ENCODE peak calls at places on chromosomes 7 and 10, in four cellular contexts. Z, I, U and D are unnamed samples. For H3K36me3, the result is how much of the 10 kb centered on the place peaks cover.

GRCh38 chr7:123598657-123599056 is 3.0 kb upstream of the ASB15 start:
- DNase-seq in Z (no peak), I (no peak), U (no peak), D (no peak)

GRCh38 chr10:112115781-112116385 is 67.7 kb downstream of the GPAM start:
- DNase-seq in Z (no peak), I (peak), U (peak), D (peak)

GRCh38 chr7:64618785-64619456 is 47.0 kb upstream of the ZNF107 start:
- DNase-seq in Z (no peak), I (no peak), U (peak), D (peak)

GRCh38 chr10:97279121-97279815 is 13.2 kb downstream of the ARHGAP19 start:
- DNase-seq in Z (no peak), I (no peak), U (peak), D (no peak)

GRCh38 chr7:55092186-55092976 is 73.6 kb downstream of the EGFR start:
- DNase-seq in Z (no peak), I (no peak), U (no peak), D (no peak)

GRCh38 chr10:109996766-109997171 is 11.0 kb upstream of the ADD3 start:
- DNase-seq in Z (no peak), I (no peak), U (no peak), D (no peak)

GRCh38 chr10:59002011-59002410 is 174.4 kb upstream of the PHYHIPL start:
- DNase-seq in Z (no peak), I (no peak), U (no peak), D (no peak)

GRCh38 chr7:112898432-112899290 is 108.5 kb upstream of the TMEM168 start:
- DNase-seq in Z (peak), I (peak), U (peak), D (peak)

GRCh38 chr10:451021-451471 is 238.4 kb downstream of the DIP2C start:
- DNase-seq in Z (peak), I (no peak), U (no peak), D (no peak)

GRCh38 chr10:77267703-77268630 is 369.6 kb downstream of the KCNMA1 start:
- DNase-seq in Z (no peak), I (no peak), U (no peak), D (no peak)

GRCh38 chr10:114987995-114988394 is 50.0 kb downstream of the TRUB1 start:
- DNase-seq in Z (no peak), I (no peak), U (no peak), D (no peak)

GRCh38 chr7:20190588-20190987 is 26.6 kb downstream of the MACC1 start:
- DNase-seq in Z (no peak), I (no peak), U (no peak), D (no peak)

GRCh38 chr7:4718071-4718470 is 36.0 kb downstream of the FOXK1 start:
- DNase-seq in Z (no peak), I (no peak), U (no peak), D (no peak)

GRCh38 chr10:28179490-28180099 is 123.3 kb downstream of the MPP7 start:
- DNase-seq in Z (no peak), I (no peak), U (peak), D (peak)

GRCh38 chr10:91185239-91185875 is 35.1 kb upstream of the PCGF5 start:
- DNase-seq in Z (no peak), I (no peak), U (no peak), D (no peak)

GRCh38 chr7:154975984-154976383 is 26.9 kb downstream of the PAXIP1 start:
- DNase-seq in Z (no peak), I (no peak), U (no peak), D (no peak)

GRCh38 chr7:99839560-99840011 is 11.8 kb downstream of the CYP3A43 start:
- DNase-seq in Z (no peak), I (no peak), U (no peak), D (peak)

GRCh38 chr10:31207636-31208035 is 111.4 kb upstream of the ZEB1 start:
- DNase-seq in Z (no peak), I (no peak), U (no peak), D (no peak)

GRCh38 chr10:194281-194680 is 59.0 kb downstream of the ZMYND11 start:
- DNase-seq in Z (no peak), I (no peak), U (no peak), D (no peak)

GRCh38 chr7:140330128-140330527 is 68.2 kb downstream of the SLC37A3 start:
- DNase-seq in Z (no peak), I (no peak), U (no peak), D (no peak)

GRCh38 chr7:131899271-131900030 is 343.0 kb upstream of the PODXL start:
- DNase-seq in Z (no peak), I (no peak), U (no peak), D (no peak)

GRCh38 chr10:36903040-36903439 is 222.4 kb upstream of the ANKRD30A start:
- DNase-seq in Z (no peak), I (no peak), U (no peak), D (no peak)

GRCh38 chr10:12333382-12334185 is 15.8 kb upstream of the CAMK1D start:
- DNase-seq in Z (no peak), I (no peak), U (no peak), D (no peak)

GRCh38 chr7:134212576-134213546 is 85.7 kb downstream of the LRGUK start:
- DNase-seq in Z (no peak), I (no peak), U (no peak), D (no peak)
- TF ChIP-seq YY1 in Z (no peak), I (no peak), U (no peak), D (no peak)

DNA sequence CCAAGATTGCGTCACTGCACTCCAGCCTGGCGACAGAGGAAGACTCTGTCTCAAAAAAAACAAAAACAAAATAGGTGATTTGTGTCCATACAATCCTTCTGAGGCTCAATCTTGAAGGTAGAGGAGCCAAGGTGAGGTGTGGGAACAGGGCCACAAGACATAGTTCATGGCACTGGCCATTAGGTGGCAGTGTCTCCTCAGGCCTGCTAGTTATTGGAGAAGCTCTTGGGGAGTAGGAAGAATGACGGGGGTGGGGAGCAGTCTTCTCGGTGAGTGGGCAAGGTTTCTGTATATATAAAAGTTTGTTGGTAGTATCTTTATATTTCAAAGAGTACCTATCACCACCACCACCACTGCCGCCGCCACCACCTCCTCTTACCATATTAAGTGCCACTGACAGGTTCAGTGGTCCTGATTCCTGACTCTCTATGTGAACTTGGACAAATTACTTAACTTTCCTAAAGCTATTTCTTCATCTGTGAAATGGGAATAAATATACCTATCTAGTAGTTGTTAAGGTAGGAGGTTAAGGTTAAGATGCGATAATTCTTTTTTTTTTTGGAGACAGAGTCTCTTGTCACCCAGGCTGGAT is 24.0 kb downstream of the CCSER2 start:
- DNase-seq in Z (no peak), I (no peak), U (peak), D (peak)
- TF ChIP-seq SUZ12 in Z (no peak), I (no peak), U (no peak), D (no peak)

GRCh38 chr10:72832701-72833100 is 60.8 kb upstream of the OIT3 start:
- DNase-seq in Z (no peak), I (no peak), U (no peak), D (no peak)

GRCh38 chr10:72834183-72834825 is 59.2 kb upstream of the OIT3 start:
- DNase-seq in Z (peak), I (peak), U (peak), D (peak)

GRCh38 chr10:72828294-72828693 is 65.2 kb upstream of the OIT3 start:
- DNase-seq in Z (no peak), I (no peak), U (no peak), D (no peak)

GRCh38 chr10:72830625-72831024 is 62.9 kb upstream of the OIT3 start:
- DNase-seq in Z (no peak), I (no peak), U (no peak), D (no peak)

DNA sequence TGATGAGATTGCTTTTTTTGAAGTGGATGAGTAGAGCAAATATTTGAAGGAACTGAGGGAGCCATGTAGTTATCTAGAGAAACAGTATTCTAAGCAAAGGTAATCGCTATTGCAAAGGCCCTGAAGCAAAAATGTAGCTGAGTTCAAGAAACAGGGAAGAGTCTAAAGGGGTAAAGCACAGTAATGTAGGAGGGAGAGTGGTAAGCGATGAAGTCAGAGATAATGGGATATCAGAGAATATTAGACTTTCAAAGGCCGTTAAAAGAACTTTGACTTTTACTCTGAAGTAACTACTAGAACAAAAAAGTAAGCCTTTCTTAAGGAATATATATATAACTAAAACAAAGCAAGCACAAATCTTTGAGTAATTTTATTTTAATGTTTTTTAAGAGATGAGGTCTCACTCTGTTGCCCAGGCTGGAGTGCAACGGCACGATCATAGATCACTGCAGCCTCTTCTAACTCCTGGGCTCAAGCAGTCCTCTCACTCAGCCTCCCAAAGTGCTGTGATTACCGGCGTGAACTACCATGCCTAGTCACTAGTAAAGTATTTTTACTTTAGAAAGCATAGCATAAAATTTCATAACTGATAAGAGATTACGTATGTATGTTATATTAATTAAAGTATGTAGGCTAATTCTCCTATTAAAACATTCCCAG is 61.7 kb upstream of the OIT3 start:
- DNase-seq in Z (no peak), I (no peak), U (no peak), D (no peak)
- H3K36me3 ChIP-seq in Z (under half), I (under half), U (under half), D (under half)

DNA sequence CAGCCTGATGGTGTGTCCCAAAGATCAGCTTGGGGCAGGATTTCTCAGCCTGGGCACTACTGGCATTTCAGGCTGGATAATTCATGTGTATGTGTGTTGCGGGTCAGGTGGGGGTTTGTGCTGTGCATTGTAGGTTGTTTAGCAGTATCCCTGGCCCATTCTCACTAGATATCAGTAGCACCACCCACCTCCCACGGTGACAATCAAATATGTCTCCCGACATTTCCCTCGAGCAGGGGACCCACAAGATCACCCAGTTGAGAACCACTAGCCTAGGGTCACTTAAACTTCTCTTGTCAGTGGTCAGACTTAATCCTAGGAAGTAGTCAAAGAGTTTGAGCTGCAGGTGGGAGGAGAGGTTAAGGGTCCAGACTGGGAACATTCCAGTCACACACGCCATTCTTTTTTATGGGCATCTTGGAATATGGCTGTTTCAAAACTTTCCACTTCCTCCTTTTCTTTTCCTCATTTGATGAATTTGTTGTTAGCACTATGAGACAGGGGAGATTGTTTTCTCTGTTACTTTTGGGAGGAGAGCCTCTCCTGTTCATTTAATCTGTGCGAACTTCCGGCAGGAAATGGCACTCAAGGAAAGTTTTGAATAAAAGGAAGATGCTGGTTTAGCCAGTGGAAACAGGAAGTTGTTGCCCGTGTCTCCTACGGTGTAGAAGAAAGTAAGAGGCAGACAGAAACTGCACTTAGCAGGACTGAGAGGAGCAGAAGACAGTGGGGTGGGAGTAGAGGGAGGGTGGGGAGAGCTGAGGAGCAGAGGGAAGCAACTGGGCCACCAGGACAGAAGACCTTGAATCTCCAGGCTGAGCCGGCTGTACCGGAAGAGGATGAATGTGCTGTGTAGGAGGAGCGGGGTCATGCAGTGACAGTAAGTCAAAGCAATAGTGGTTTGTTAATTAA is 17.6 kb upstream of the EXOC6 start:
- DNase-seq in Z (no peak), I (no peak), U (no peak), D (no peak)
- TF ChIP-seq YY1 in Z (no peak), I (no peak), U (no peak), D (no peak)

DNA sequence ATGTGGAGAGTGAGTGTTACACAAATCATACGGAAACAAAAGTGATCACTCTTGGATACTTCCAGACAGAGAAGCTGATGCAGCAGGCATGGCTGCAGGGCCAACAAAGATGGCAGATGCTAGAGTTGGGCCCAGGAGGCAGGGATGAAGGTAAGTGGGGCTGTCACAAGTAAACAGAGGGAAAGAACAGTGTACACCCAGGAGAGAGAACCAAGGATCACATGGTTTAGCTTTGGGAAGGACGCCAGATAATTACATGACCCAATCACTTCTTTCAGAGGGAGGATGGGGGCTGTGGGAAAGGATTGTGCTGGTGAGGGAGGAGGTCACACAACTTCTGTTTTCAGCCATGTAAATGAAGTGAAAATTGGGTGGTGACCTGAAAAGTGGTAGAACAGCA is 179.4 kb upstream of the NAMPT start:
- DNase-seq in Z (no peak), I (no peak), U (no peak), D (no peak)
- TF ChIP-seq SUZ12 in Z (no peak), I (no peak), U (no peak), D (no peak)

GRCh38 chr10:124990671-124991625 is 49.0 kb downstream of the ZRANB1 start:
- DNase-seq in Z (no peak), I (no peak), U (no peak), D (no peak)
- H3K36me3 ChIP-seq in Z (under half), I (half or more), U (under half), D (half or more)

GRCh38 chr10:6115411-6115800 is 26.6 kb downstream of the RBM17 start:
- DNase-seq in Z (no peak), I (no peak), U (no peak), D (no peak)
- TF ChIP-seq YY1 in Z (no peak), I (no peak), U (no peak), D (no peak)

GRCh38 chr10:61766927-61767326 is 104.2 kb downstream of the CABCOCO1 start:
- DNase-seq in Z (no peak), I (no peak), U (no peak), D (no peak)
- TF ChIP-seq SUZ12 in Z (no peak), I (no peak), U (no peak), D (no peak)

DNA sequence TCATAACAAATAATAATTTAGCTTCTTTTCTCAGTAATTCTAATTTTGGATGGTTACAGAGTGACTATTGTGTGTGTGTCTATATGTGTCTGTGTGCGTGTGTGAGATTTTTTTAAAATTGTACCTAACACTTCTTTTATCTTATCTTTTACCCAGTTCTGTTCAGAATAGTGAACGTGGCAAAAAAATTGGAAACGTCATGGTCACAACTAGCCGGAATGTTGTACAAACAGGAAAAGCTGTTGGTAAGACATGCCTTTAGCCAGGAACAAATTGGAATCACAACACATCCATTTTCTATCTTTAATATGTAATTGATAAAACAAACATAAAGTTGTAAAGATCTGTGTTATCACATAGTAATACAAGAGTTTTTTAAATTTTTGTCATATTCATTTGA is 85.4 kb downstream of the AVL9 start:
- DNase-seq in Z (no peak), I (no peak), U (no peak), D (no peak)
- H3K36me3 ChIP-seq in Z (under half), I (half or more), U (under half), D (half or more)

GRCh38 chr10:43396928-43397624 is 11.9 kb downstream of the HNRNPF start:
- DNase-seq in Z (no peak), I (no peak), U (peak), D (no peak)
- TF ChIP-seq YY1 in Z (peak), I (peak), U (peak), D (no peak)